ENCODE peak calls at places on chromosomes 16 and 17, in six cellular contexts. Y, W, U, L, V and O are unnamed samples.

GRCh38 chr17:62653831-62654829 is 26.7 kb downstream of the MRC2 start:
- DNase-seq in Y (no peak), W (no peak), U (no peak), L (peak), V (no peak), O (peak)

GRCh38 chr17:2892305-2892971 is 96.2 kb downstream of the RAP1GAP2 start:
- DNase-seq in Y (peak), W (peak), U (no peak), L (no peak), V (no peak), O (peak)

GRCh38 chr17:19726615-19727376 is 10.4 kb upstream of the SLC47A2 start:
- DNase-seq in Y (no peak), W (no peak), U (no peak), L (no peak), V (no peak), O (no peak)

GRCh38 chr17:879546-879945 is 97.4 kb downstream of the MRM3 start:
- DNase-seq in Y (peak), W (peak), U (peak), L (peak), V (peak), O (no peak)

GRCh38 chr17:8220783-8221662 is 10.6 kb upstream of the AURKB start:
- DNase-seq in Y (peak), W (peak), U (peak), L (peak), V (peak), O (peak)

GRCh38 chr17:10875984-10876555 is 38.2 kb upstream of the PIRT start:
- DNase-seq in Y (peak), W (peak), U (peak), L (peak), V (no peak), O (peak)

GRCh38 chr16:22055881-22056280 is 36.5 kb upstream of the VWA3A start:
- DNase-seq in Y (peak), W (no peak), U (peak), L (peak), V (no peak), O (no peak)

GRCh38 chr17:41421116-41421515 is 3.3 kb downstream of the KRT37 start:
- DNase-seq in Y (peak), W (no peak), U (no peak), L (no peak), V (no peak), O (no peak)

GRCh38 chr16:87946596-87947350 is 4.5 kb upstream of the BANP start:
- DNase-seq in Y (no peak), W (no peak), U (no peak), L (no peak), V (no peak), O (no peak)

GRCh38 chr17:66726846-66727245 is 108.1 kb upstream of the CACNG5 start:
- DNase-seq in Y (no peak), W (no peak), U (no peak), L (no peak), V (no peak), O (no peak)

GRCh38 chr16:68411086-68411485 is 37.2 kb downstream of the SMPD3 start:
- DNase-seq in Y (no peak), W (no peak), U (no peak), L (no peak), V (no peak), O (no peak)

GRCh38 chr16:23222929-23223328 is 40.4 kb downstream of the SCNN1G start:
- DNase-seq in Y (no peak), W (no peak), U (no peak), L (no peak), V (no peak), O (no peak)
- TF ChIP-seq YY1 in Y (no peak), W (no peak), U (no peak), L (no peak), V (no peak), O (no peak)

GRCh38 chr17:32274643-32275042 is 9.0 kb downstream of the RHBDL3 start:
- DNase-seq in Y (no peak), W (no peak), U (no peak), L (no peak), V (no peak), O (no peak)
- H2AFZ ChIP-seq in Y (no peak), W (no peak), U (no peak), L (peak), V (no peak), O (no peak)

GRCh38 chr16:495127-495748 is 32.3 kb upstream of the CAPN15 start:
- DNase-seq in Y (peak), W (no peak), U (peak), L (peak), V (no peak), O (peak)

GRCh38 chr16:492211-492875 is 35.2 kb upstream of the CAPN15 start:
- DNase-seq in Y (no peak), W (no peak), U (no peak), L (no peak), V (no peak), O (no peak)

GRCh38 chr16:491225-491919 is 36.1 kb upstream of the CAPN15 start:
- DNase-seq in Y (no peak), W (no peak), U (no peak), L (peak), V (no peak), O (no peak)

GRCh38 chr16:489606-490005 is 37.9 kb upstream of the CAPN15 start:
- DNase-seq in Y (no peak), W (no peak), U (no peak), L (no peak), V (no peak), O (no peak)

DNA sequence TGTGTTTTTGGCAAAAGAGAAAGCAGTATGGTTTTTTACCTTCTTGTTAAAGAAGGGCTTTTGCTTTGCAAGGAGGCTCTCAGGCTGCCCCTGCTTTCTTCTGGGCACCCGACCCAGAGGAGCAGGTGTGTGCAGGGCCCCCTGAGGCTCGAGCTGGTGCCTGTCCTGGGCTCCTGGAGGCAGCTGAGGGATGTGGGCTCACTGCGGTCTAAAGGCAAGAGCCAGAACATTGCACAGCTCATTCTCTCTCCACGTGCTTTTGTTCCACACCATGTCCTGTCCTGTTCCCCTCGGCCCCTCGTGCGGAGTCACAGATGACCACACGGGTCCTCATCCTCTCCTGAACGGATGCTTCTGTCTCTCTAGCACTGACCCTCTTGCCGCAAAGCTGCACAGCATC is 36.7 kb upstream of the CAPN15 start:
- DNase-seq in Y (no peak), W (no peak), U (no peak), L (no peak), V (no peak), O (no peak)
- TF ChIP-seq YY1 in Y (no peak), W (no peak), U (no peak), L (no peak), V (no peak), O (no peak)

DNA sequence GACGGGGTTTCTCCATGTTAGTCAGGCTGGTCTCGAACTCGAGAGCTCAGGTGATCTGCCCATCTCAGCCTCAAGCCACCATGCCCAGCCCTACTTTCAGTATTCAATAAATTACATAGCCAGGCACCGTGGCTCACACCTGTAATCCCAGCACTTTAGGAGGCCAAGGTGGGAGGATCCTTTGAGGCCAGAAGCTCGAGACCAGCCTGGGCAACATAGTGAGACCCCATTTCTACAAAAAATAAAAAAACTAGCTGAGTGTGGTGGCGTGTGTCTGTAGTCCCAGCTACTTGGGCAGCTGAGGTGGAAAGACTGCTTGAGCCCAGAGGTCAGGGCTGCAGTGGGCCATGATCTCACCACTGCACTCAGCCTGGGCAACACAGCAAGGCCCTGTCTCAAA is 8.2 kb downstream of the MIEN1 start:
- DNase-seq in Y (no peak), W (no peak), U (no peak), L (no peak), V (no peak), O (no peak)
- H2AFZ ChIP-seq in Y (no peak), W (no peak), U (no peak), L (no peak), V (no peak), O (no peak)

GRCh38 chr16:85331685-85332084 is 219.4 kb upstream of the CIBAR2 start:
- DNase-seq in Y (no peak), W (peak), U (no peak), L (peak), V (no peak), O (no peak)

GRCh38 chr16:85329059-85329812 is 217.0 kb upstream of the CIBAR2 start:
- DNase-seq in Y (no peak), W (peak), U (no peak), L (peak), V (no peak), O (peak)

GRCh38 chr16:85329999-85330693 is 217.9 kb upstream of the CIBAR2 start:
- DNase-seq in Y (no peak), W (no peak), U (no peak), L (no peak), V (no peak), O (peak)

GRCh38 chr16:85332175-85332574 is 219.9 kb upstream of the CIBAR2 start:
- DNase-seq in Y (no peak), W (no peak), U (no peak), L (no peak), V (no peak), O (no peak)

DNA sequence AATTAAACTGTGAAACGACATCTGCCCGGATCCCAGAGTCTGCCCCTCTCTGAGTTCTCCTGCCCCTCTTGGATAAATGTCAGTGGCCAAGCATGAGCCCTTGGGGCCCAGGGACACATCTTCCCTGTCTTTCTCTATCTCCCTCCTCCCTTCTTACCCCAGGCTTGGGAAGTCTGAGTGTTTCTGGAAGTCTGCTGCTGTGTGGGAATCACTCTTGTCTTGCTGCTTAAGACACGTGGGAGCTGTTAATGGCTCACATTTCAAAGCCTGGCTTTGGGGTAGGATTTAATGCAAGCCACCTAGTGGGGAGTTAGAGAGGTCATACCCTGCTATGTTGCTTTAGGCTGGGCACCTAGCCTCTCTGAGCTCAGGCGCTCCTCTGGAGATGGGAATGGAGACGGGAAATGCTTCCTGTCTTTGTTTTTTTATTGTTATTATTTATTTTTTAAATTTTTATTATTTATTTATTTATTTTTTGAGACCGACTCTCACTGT is 218.5 kb upstream of the CIBAR2 start:
- DNase-seq in Y (peak), W (peak), U (no peak), L (peak), V (no peak), O (peak)
- TF ChIP-seq YY1 in Y (no peak), W (peak), U (no peak), L (no peak), V (peak), O (no peak)

GRCh38 chr16:49956915-49957314 is 68.1 kb upstream of the CNEP1R1 start:
- DNase-seq in Y (no peak), W (no peak), U (no peak), L (no peak), V (no peak), O (no peak)

GRCh38 chr16:49958474-49958873 is 66.6 kb upstream of the CNEP1R1 start:
- DNase-seq in Y (no peak), W (no peak), U (no peak), L (no peak), V (no peak), O (no peak)

GRCh38 chr16:49959552-49960277 is 65.3 kb upstream of the CNEP1R1 start:
- DNase-seq in Y (no peak), W (no peak), U (no peak), L (no peak), V (no peak), O (no peak)

GRCh38 chr16:49964316-49964715 is 60.7 kb upstream of the CNEP1R1 start:
- DNase-seq in Y (no peak), W (no peak), U (no peak), L (no peak), V (no peak), O (no peak)

GRCh38 chr16:49961087-49961486 is 63.9 kb upstream of the CNEP1R1 start:
- DNase-seq in Y (no peak), W (no peak), U (no peak), L (no peak), V (no peak), O (no peak)
- H2AFZ ChIP-seq in Y (no peak), W (no peak), U (no peak), L (no peak), V (no peak), O (no peak)

GRCh38 chr16:16171332-16171919 is 51.9 kb downstream of the ABCC6 start:
- DNase-seq in Y (no peak), W (no peak), U (no peak), L (no peak), V (no peak), O (no peak)
- TF ChIP-seq YY1 in Y (no peak), W (no peak), U (no peak), L (no peak), V (no peak), O (no peak)

DNA sequence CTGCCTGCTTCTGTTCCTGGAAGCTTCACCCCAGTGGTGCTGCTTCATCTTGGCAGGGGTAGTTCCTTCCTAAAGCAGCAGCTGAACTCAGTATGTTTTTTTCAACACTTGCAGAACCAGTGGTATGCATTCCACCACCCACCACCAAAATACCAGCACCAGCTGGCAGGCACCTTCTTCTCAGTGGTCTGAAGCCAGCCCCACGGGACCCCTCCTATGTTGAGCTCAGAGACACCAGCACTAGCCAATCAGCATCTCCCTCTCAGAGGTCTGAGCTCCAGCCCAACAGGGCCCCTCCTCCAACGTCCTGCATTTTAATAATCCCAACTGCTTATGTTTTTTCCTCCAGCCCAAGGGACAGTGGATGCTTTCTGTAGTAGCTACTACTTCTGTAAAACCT is 299.6 kb upstream of the CCL2 start:
- DNase-seq in Y (no peak), W (no peak), U (no peak), L (no peak), V (no peak), O (no peak)
- H2AFZ ChIP-seq in Y (no peak), W (no peak), U (no peak), L (no peak), V (no peak), O (no peak)

GRCh38 chr17:18025596-18026407 is 13.2 kb downstream of the ATPAF2 start:
- DNase-seq in Y (no peak), W (no peak), U (no peak), L (no peak), V (no peak), O (no peak)
- TF ChIP-seq YY1 in Y (no peak), W (no peak), U (no peak), L (no peak), V (peak), O (no peak)